ENCODE peak calls at places on chromosomes 4 and X, in five cellular contexts. L, R, G, M and I are unnamed samples.

GRCh38 chr4:145736241-145736831 is 56.4 kb downstream of the C4orf51 start:
- DNase-seq in L (no peak), R (no peak), M (peak; percentile 93), G (peak; percentile 65), I (no peak)

GRCh38 chr4:164204434-164204833 is 549.5 kb upstream of the SMIM31 start:
- DNase-seq in G (peak; percentile 4), M (no peak), L (no peak), R (no peak), I (no peak)

GRCh38 chr4:48813984-48814383 is 16.9 kb upstream of the OCIAD1 start:
- DNase-seq in R (no peak), M (no peak), L (peak; percentile 17), G (no peak), I (no peak)

GRCh38 chrX:145410622-145411021 is 163.3 kb downstream of the SPANXN1 start:
- DNase-seq in G (no peak), L (no peak), M (no peak), R (no peak), I (no peak)

GRCh38 chr4:153781717-153782416 is 7.0 kb downstream of the SFRP2 start:
- DNase-seq in R (no peak), M (peak; percentile 91), L (peak; percentile 61), G (no peak), I (peak; percentile 9)

GRCh38 chrX:134732676-134733075 is 74.4 kb upstream of the PLAC1 start:
- DNase-seq in G (peak; percentile 51), R (no peak), M (no peak), L (no peak), I (no peak)

GRCh38 chr4:15864771-15865566 is 73.6 kb downstream of the FGFBP1 start:
- DNase-seq in R (no peak), M (peak; percentile 31), L (no peak), G (peak; percentile 35), I (no peak)

GRCh38 chr4:110010797-110011196 is 98.1 kb downstream of the EGF start:
- DNase-seq in R (no peak), M (no peak), L (no peak), G (no peak), I (no peak)

GRCh38 chr4:146336413-146336807 is 122.1 kb downstream of the REELD1 start:
- DNase-seq in L (no peak), G (no peak), M (peak; percentile 26), R (no peak), I (no peak)

GRCh38 chr4:31043382-31044062 is 323.4 kb downstream of the PCDH7 start:
- DNase-seq in L (peak; percentile 33), R (no peak), G (no peak), M (peak; percentile 14), I (no peak)

GRCh38 chr4:1348014-1348513 is 1.1 kb downstream of the UVSSA start:
- DNase-seq in G (no peak), R (no peak), L (no peak), M (no peak), I (no peak)

GRCh38 chr4:86633854-86634253 is 39.7 kb downstream of the PTPN13 start:
- DNase-seq in L (no peak), M (peak; percentile 17), R (no peak), G (no peak), I (no peak)

GRCh38 chr4:2800691-2801596 is 8.1 kb downstream of the SH3BP2 start:
- DNase-seq in G (peak; percentile 95), R (no peak), L (peak; percentile 66), M (peak; percentile 61), I (peak; percentile 19)

GRCh38 chrX:148135738-148136137 is 154.6 kb downstream of the FMR1NB start:
- DNase-seq in L (no peak), M (peak; percentile 58), R (no peak), G (peak; percentile 6), I (no peak)

DNA sequence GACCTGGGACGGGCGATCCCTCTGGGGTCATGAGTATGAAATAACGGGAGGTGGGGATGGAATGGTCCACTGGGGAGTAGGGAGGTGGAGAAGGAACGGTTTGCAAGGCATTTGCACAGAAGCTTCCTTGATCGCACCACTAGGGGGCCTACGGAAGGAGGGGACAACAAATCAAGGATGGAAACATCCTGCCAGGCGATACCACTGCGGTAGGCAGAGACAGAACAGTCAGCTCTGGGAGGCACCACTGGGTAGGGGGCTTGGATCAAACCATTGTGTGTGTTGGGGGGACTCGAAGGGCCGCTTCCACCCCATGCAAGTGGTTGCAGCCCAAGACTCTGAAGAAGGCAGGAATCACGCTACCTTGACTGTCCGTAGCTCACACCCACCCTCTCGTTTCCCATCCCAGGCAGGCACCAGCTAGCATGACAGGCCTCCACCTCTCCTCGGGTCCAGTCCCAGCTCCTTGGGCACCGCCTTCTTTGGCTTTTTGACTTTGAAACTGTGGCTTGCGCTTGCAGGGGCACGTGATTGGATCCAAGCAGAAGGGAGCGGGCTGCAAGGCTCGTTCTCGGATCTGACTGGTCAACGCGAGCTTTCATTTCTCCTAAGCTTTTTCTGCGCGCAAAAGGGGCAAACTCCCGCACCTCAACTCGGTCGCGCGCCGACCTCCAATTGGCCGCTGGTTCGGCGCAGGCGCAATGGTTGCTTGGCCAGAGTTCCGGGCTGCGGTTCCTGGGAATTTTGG is 28.4 kb downstream of the GAGE1 start:
- DNase-seq in R (no peak), M (no peak), L (peak; percentile 7), G (peak; percentile 9), I (no peak)
- TF ChIP-seq CTCF in R (no peak), M (no peak), L (peak; percentile 13), G (peak; percentile 20), I (no peak)

GRCh38 chr4:148431401-148431800 is 10.8 kb downstream of the NR3C2 start:
- DNase-seq in G (no peak), R (no peak), M (no peak), L (no peak), I (no peak)

GRCh38 chr4:148426643-148427042 is 15.6 kb downstream of the NR3C2 start:
- DNase-seq in R (no peak), G (no peak), M (no peak), L (no peak), I (no peak)

GRCh38 chr4:148434075-148434773 is 8.0 kb downstream of the NR3C2 start:
- DNase-seq in M (no peak), G (no peak), L (no peak), R (no peak), I (no peak)

GRCh38 chr4:148435654-148436406 is 6.4 kb downstream of the NR3C2 start:
- DNase-seq in L (no peak), M (no peak), R (no peak), G (no peak), I (no peak)

GRCh38 chr4:148430847-148431246 is 11.4 kb downstream of the NR3C2 start:
- DNase-seq in R (no peak), L (no peak), G (no peak), M (no peak), I (no peak)
- TF ChIP-seq CTCF in R (no peak), L (no peak), G (no peak), M (no peak), I (no peak)

GRCh38 chr4:155954939-155955338 is 1.3 kb upstream of the CTSO start:
- DNase-seq in L (no peak), G (no peak), R (no peak), M (no peak), I (no peak)

GRCh38 chr4:155954118-155954503 is 445 bp upstream of the CTSO start:
- DNase-seq in G (no peak), R (no peak), L (no peak), M (no peak), I (no peak)

GRCh38 chr4:155950461-155950860 is 3.2 kb downstream of the CTSO start:
- DNase-seq in M (no peak), R (no peak), G (no peak), L (peak; percentile 11), I (no peak)

GRCh38 chr4:155952546-155952945 is 1.1 kb downstream of the CTSO start:
- DNase-seq in R (no peak), G (peak; percentile 60), M (peak; percentile 66), L (no peak), I (peak; percentile 6)

GRCh38 chr4:155953151-155954117 is at the start of gene CTSO:
- DNase-seq in R (no peak), G (peak; percentile 88), L (peak; percentile 71), M (peak; percentile 90), I (peak; percentile 53)
- TF ChIP-seq CTCF in R (peak; percentile 49), G (peak; percentile 60), L (peak; percentile 64), M (peak; percentile 66), I (peak; percentile 84)

DNA sequence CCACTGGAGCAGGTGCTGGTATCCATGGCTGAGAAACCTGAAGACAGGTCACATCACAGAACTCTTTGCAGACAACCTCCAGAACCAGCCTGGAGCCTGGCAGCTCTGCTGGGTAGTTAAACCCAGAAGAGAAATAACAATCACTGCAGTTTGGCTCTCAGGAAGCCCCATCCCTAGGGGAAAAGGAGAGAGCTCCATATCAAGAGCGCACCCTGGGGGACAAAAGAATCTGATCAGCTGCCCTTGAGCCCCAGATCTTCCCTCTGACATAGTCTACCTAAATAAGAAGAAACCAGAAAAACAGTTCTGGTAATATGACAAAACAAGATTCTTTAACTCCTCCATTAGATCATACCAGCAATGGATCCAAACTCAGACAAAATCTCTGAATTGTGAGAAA is 823.2 kb upstream of the FRG1 start:
- DNase-seq in M (no peak), R (no peak), L (peak; percentile 14), G (no peak), I (peak; percentile 2)
- TF ChIP-seq CTCF in M (no peak), R (no peak), L (peak; percentile 22), G (no peak), I (peak; percentile 70)

DNA sequence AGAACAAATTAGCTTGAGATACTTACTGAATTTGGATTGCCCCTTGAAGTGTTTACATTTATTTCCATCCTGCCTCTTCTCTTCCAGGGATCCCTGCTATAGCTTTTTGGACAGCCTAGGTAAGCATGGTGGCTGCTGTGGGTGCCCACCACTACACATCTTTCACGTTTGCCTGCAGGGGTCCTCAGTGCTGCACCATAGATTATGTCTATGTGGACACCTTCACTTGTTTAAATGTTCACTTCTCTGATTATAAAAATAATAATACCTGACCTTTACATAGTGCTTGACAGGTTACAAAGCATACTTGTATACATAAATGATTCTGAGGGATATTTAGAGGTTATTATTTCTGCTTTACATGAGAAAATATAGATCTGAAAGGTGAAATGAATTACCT is 67.9 kb upstream of the SLC4A4 start:
- DNase-seq in G (peak; percentile 62), R (no peak), M (peak; percentile 49), L (peak; percentile 36), I (no peak)
- TF ChIP-seq CTCF in G (peak; percentile 53), R (no peak), M (peak; percentile 37), L (peak; percentile 56), I (peak; percentile 78)

GRCh38 chr4:45453258-45453841 is 670.5 kb downstream of the GABRG1 start:
- DNase-seq in L (peak; percentile 68), G (peak; percentile 37), R (no peak), M (no peak), I (no peak)
- TF ChIP-seq CTCF in L (peak; percentile 70), G (peak; percentile 57), R (no peak), M (no peak), I (peak; percentile 22)